ENCODE peak calls at places on chromosomes 2 and 18, in six cellular contexts. One of them, this sample, is unnamed.
A peak's percentile ranks its signal among the peaks of the same experiment; 100 is the strongest.

GRCh38 chr2:213640742-213641425 is 356.6 kb downstream of the SPAG16 start:
- DNase-seq in tibial nerve: no peak
- DNase-seq in heart left ventricle: no peak
- DNase-seq in left ventricle myocardium inferior: no peak
- DNase-seq in Caco-2: no peak
- DNase-seq in HAP-1: no peak
- DNase-seq in this sample: no peak

GRCh38 chr18:76756491-76757288 is 65.7 kb upstream of the ZNF236 start:
- DNase-seq in tibial nerve: no peak
- DNase-seq in heart left ventricle: no peak
- DNase-seq in left ventricle myocardium inferior: no peak
- DNase-seq in Caco-2: no peak
- DNase-seq in HAP-1: no peak
- DNase-seq in this sample: no peak

GRCh38 chr2:3287896-3288295 is 89.7 kb downstream of the EIPR1 start:
- DNase-seq in tibial nerve: no peak
- DNase-seq in heart left ventricle: no peak
- DNase-seq in left ventricle myocardium inferior: no peak
- DNase-seq in Caco-2: no peak
- DNase-seq in HAP-1: no peak
- DNase-seq in this sample: no peak

GRCh38 chr18:55381277-55381676 is 206.7 kb downstream of the TCF4 start:
- DNase-seq in tibial nerve: no peak
- DNase-seq in heart left ventricle: no peak
- DNase-seq in left ventricle myocardium inferior: no peak
- DNase-seq in Caco-2: no peak
- DNase-seq in HAP-1: no peak
- DNase-seq in this sample: no peak

GRCh38 chr18:78244779-78245178 is 734.8 kb upstream of the SALL3 start:
- DNase-seq in tibial nerve: no peak
- DNase-seq in heart left ventricle: no peak
- DNase-seq in left ventricle myocardium inferior: no peak
- DNase-seq in Caco-2: no peak
- DNase-seq in HAP-1: no peak
- DNase-seq in this sample: no peak

GRCh38 chr2:15939556-15939853 is 845 bp upstream of the MYCN start:
- DNase-seq in tibial nerve: no peak
- DNase-seq in heart left ventricle: peak; percentile 77
- DNase-seq in left ventricle myocardium inferior: peak; percentile 66
- DNase-seq in Caco-2: no peak
- DNase-seq in HAP-1: peak; percentile 82
- DNase-seq in this sample: no peak

GRCh38 chr2:232911712-232912277 is 41.7 kb downstream of the SNORC start:
- DNase-seq in tibial nerve: no peak
- DNase-seq in heart left ventricle: no peak
- DNase-seq in left ventricle myocardium inferior: no peak
- DNase-seq in Caco-2: no peak
- DNase-seq in HAP-1: no peak
- DNase-seq in this sample: no peak

GRCh38 chr2:194166818-194167217 is 1490.2 kb upstream of the SLC39A10 start:
- DNase-seq in tibial nerve: no peak
- DNase-seq in heart left ventricle: no peak
- DNase-seq in left ventricle myocardium inferior: no peak
- DNase-seq in Caco-2: peak; percentile 15
- DNase-seq in HAP-1: peak; percentile 51
- DNase-seq in this sample: no peak

GRCh38 chr2:195608768-195609454 is 48.1 kb upstream of the SLC39A10 start:
- DNase-seq in tibial nerve: no peak
- DNase-seq in heart left ventricle: no peak
- DNase-seq in left ventricle myocardium inferior: no peak
- DNase-seq in Caco-2: no peak
- DNase-seq in HAP-1: no peak
- DNase-seq in this sample: no peak

GRCh38 chr18:49055787-49056186 is 105.0 kb upstream of the SMAD7 start:
- DNase-seq in tibial nerve: peak; percentile 47
- DNase-seq in heart left ventricle: peak; percentile 72
- DNase-seq in left ventricle myocardium inferior: peak; percentile 65
- DNase-seq in Caco-2: no peak
- DNase-seq in HAP-1: no peak
- DNase-seq in this sample: no peak

GRCh38 chr2:85862426-85862825 is 26.4 kb downstream of the ST3GAL5 start:
- DNase-seq in tibial nerve: no peak
- DNase-seq in heart left ventricle: no peak
- DNase-seq in left ventricle myocardium inferior: no peak
- DNase-seq in Caco-2: no peak
- DNase-seq in HAP-1: no peak
- DNase-seq in this sample: no peak

GRCh38 chr2:224976629-224977525 is 65.4 kb downstream of the DOCK10 start:
- DNase-seq in tibial nerve: no peak
- DNase-seq in heart left ventricle: no peak
- DNase-seq in left ventricle myocardium inferior: no peak
- DNase-seq in Caco-2: no peak
- DNase-seq in HAP-1: no peak
- DNase-seq in this sample: no peak

GRCh38 chr2:56448403-56448998 is 264.7 kb downstream of the CCDC85A start:
- DNase-seq in tibial nerve: no peak
- DNase-seq in heart left ventricle: no peak
- DNase-seq in left ventricle myocardium inferior: no peak
- DNase-seq in Caco-2: no peak
- DNase-seq in HAP-1: no peak
- DNase-seq in this sample: no peak

GRCh38 chr2:8577573-8577972 is 104.3 kb upstream of the ID2 start:
- DNase-seq in tibial nerve: no peak
- DNase-seq in heart left ventricle: no peak
- DNase-seq in left ventricle myocardium inferior: no peak
- DNase-seq in Caco-2: no peak
- DNase-seq in HAP-1: no peak
- DNase-seq in this sample: no peak

GRCh38 chr2:97957432-97958183 is 38.1 kb downstream of the TMEM131 start:
- DNase-seq in tibial nerve: no peak
- DNase-seq in heart left ventricle: no peak
- DNase-seq in left ventricle myocardium inferior: no peak
- DNase-seq in Caco-2: peak; percentile 17
- DNase-seq in HAP-1: no peak
- DNase-seq in this sample: no peak

GRCh38 chr2:2293527-2294089 is 37.5 kb downstream of the MYT1L start:
- DNase-seq in tibial nerve: no peak
- DNase-seq in heart left ventricle: no peak
- DNase-seq in left ventricle myocardium inferior: no peak
- DNase-seq in Caco-2: no peak
- DNase-seq in HAP-1: no peak
- DNase-seq in this sample: no peak

GRCh38 chr18:27609221-27609620 is 424.1 kb upstream of the CHST9 start:
- DNase-seq in tibial nerve: no peak
- DNase-seq in heart left ventricle: no peak
- DNase-seq in left ventricle myocardium inferior: no peak
- DNase-seq in Caco-2: no peak
- DNase-seq in HAP-1: no peak
- DNase-seq in this sample: no peak

GRCh38 chr18:50080932-50081560 is 113.9 kb downstream of the MYO5B start:
- DNase-seq in tibial nerve: no peak
- DNase-seq in heart left ventricle: no peak
- DNase-seq in left ventricle myocardium inferior: no peak
- DNase-seq in Caco-2: no peak
- DNase-seq in HAP-1: no peak
- DNase-seq in this sample: no peak

GRCh38 chr2:148814143-148814852 is 60.7 kb upstream of the KIF5C start:
- DNase-seq in tibial nerve: no peak
- DNase-seq in heart left ventricle: no peak
- DNase-seq in left ventricle myocardium inferior: no peak
- DNase-seq in Caco-2: no peak
- DNase-seq in HAP-1: no peak
- DNase-seq in this sample: no peak

GRCh38 chr2:41610501-41611242 is 437.1 kb upstream of the PKDCC start:
- DNase-seq in tibial nerve: no peak
- DNase-seq in heart left ventricle: no peak
- DNase-seq in left ventricle myocardium inferior: no peak
- DNase-seq in Caco-2: no peak
- DNase-seq in HAP-1: no peak
- DNase-seq in this sample: no peak

GRCh38 chr18:60978338-60978737 is 354.9 kb upstream of the CDH20 start:
- DNase-seq in tibial nerve: no peak
- DNase-seq in heart left ventricle: no peak
- DNase-seq in left ventricle myocardium inferior: no peak
- DNase-seq in Caco-2: no peak
- DNase-seq in HAP-1: no peak
- DNase-seq in this sample: no peak

GRCh38 chr2:57882895-57883515 is 163.6 kb upstream of the VRK2 start:
- DNase-seq in tibial nerve: no peak
- DNase-seq in heart left ventricle: no peak
- DNase-seq in left ventricle myocardium inferior: no peak
- DNase-seq in Caco-2: no peak
- DNase-seq in HAP-1: no peak
- DNase-seq in this sample: no peak

GRCh38 chr2:232435375-232435648 is 20.6 kb upstream of the ALPI start:
- DNase-seq in tibial nerve: no peak
- DNase-seq in heart left ventricle: no peak
- DNase-seq in left ventricle myocardium inferior: no peak
- DNase-seq in Caco-2: no peak
- DNase-seq in HAP-1: no peak
- DNase-seq in this sample: no peak

GRCh38 chr2:197198890-197199289 is 111.7 kb downstream of the ANKRD44 start:
- DNase-seq in tibial nerve: no peak
- DNase-seq in heart left ventricle: peak; percentile 55
- DNase-seq in left ventricle myocardium inferior: peak; percentile 47
- DNase-seq in Caco-2: no peak
- DNase-seq in HAP-1: peak; percentile 60
- DNase-seq in this sample: peak; percentile 45

GRCh38 chr2:153232474-153232873 is 246.1 kb downstream of the RPRM start:
- DNase-seq in tibial nerve: no peak
- DNase-seq in heart left ventricle: no peak
- DNase-seq in left ventricle myocardium inferior: no peak
- DNase-seq in Caco-2: no peak
- DNase-seq in HAP-1: no peak
- DNase-seq in this sample: no peak

GRCh38 chr18:74577019-74577418 is 20.7 kb upstream of the ZNF407 start:
- DNase-seq in tibial nerve: no peak
- DNase-seq in heart left ventricle: no peak
- DNase-seq in left ventricle myocardium inferior: no peak
- DNase-seq in Caco-2: no peak
- DNase-seq in HAP-1: no peak
- DNase-seq in this sample: no peak

GRCh38 chr18:55781481-55781957 is 193.5 kb upstream of the TCF4 start:
- DNase-seq in tibial nerve: no peak
- DNase-seq in heart left ventricle: peak; percentile 39
- DNase-seq in left ventricle myocardium inferior: peak; percentile 35
- DNase-seq in Caco-2: peak; percentile 37
- DNase-seq in HAP-1: peak; percentile 64
- DNase-seq in this sample: no peak

GRCh38 chr2:45494275-45494977 is 116.6 kb downstream of the SRBD1 start:
- DNase-seq in tibial nerve: no peak
- DNase-seq in heart left ventricle: no peak
- DNase-seq in left ventricle myocardium inferior: no peak
- DNase-seq in Caco-2: peak; percentile 57
- DNase-seq in HAP-1: peak; percentile 27
- DNase-seq in this sample: no peak

DNA sequence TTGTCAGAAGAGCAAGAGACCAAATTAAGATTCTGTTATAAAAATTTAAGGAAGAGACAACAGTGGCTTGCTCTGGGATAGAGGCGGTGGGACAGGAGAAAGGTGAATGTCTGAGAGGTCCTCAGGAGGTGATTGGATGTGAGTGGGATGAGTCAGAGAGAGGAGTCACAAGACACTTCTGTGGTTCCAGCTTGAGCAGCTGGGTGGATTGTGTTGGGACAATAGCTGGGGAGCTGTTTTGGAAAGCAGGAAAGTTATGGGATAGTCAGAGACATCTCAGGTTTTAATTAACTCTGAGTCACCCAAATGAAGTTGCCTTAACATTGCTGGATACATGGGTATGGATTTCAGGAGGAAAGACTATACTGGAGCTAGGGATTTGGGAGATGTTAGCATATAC is 218.0 kb upstream of the TRIB2 start:
- DNase-seq in tibial nerve: no peak
- DNase-seq in heart left ventricle: no peak
- DNase-seq in left ventricle myocardium inferior: no peak
- DNase-seq in Caco-2: no peak
- DNase-seq in HAP-1: no peak
- DNase-seq in this sample: no peak
- H3K36me3 ChIP-seq in tibial nerve: no peaks in the 10 kb centered on the region
- H3K36me3 ChIP-seq in heart left ventricle: no peaks in the 10 kb centered on the region
- H3K36me3 ChIP-seq in left ventricle myocardium inferior: no peaks in the 10 kb centered on the region
- H3K36me3 ChIP-seq in Caco-2: no peaks in the 10 kb centered on the region
- H3K36me3 ChIP-seq in HAP-1: no peaks in the 10 kb centered on the region
- H3K36me3 ChIP-seq in this sample: no peaks in the 10 kb centered on the region

GRCh38 chr2:237222683-237223082 is 137.0 kb downstream of the COPS8 start:
- DNase-seq in tibial nerve: no peak
- DNase-seq in heart left ventricle: no peak
- DNase-seq in left ventricle myocardium inferior: no peak
- DNase-seq in Caco-2: no peak
- DNase-seq in HAP-1: no peak
- DNase-seq in this sample: no peak
- H3K4me1 ChIP-seq in tibial nerve: peaks cover 8% of the 10 kb centered on the region
- H3K4me1 ChIP-seq in heart left ventricle: peaks cover 24% of the 10 kb centered on the region
- H3K4me1 ChIP-seq in left ventricle myocardium inferior: peaks cover 15% of the 10 kb centered on the region
- H3K4me1 ChIP-seq in Caco-2: no peaks in the 10 kb centered on the region
- H3K4me1 ChIP-seq in HAP-1: no peaks in the 10 kb centered on the region
- H3K4me1 ChIP-seq in this sample: no peaks in the 10 kb centered on the region

GRCh38 chr2:47161475-47161874 is 6.4 kb upstream of the STPG4 start:
- DNase-seq in tibial nerve: no peak
- DNase-seq in heart left ventricle: no peak
- DNase-seq in left ventricle myocardium inferior: no peak
- DNase-seq in Caco-2: no peak
- DNase-seq in HAP-1: no peak
- DNase-seq in this sample: no peak
- H3K36me3 ChIP-seq in tibial nerve: peaks cover 73% of the 10 kb centered on the region
- H3K36me3 ChIP-seq in heart left ventricle: peaks cover 90% of the 10 kb centered on the region
- H3K36me3 ChIP-seq in left ventricle myocardium inferior: peaks cover 72% of the 10 kb centered on the region
- H3K36me3 ChIP-seq in Caco-2: peaks cover 3% of the 10 kb centered on the region
- H3K36me3 ChIP-seq in HAP-1: peaks cover 74% of the 10 kb centered on the region
- H3K36me3 ChIP-seq in this sample: no peaks in the 10 kb centered on the region

GRCh38 chr2:64976276-64976675 is 12.9 kb upstream of the SLC1A4 start:
- DNase-seq in tibial nerve: no peak
- DNase-seq in heart left ventricle: no peak
- DNase-seq in left ventricle myocardium inferior: no peak
- DNase-seq in Caco-2: no peak
- DNase-seq in HAP-1: no peak
- DNase-seq in this sample: no peak
- H3K4me1 ChIP-seq in tibial nerve: peaks cover 4% of the 10 kb centered on the region
- H3K4me1 ChIP-seq in heart left ventricle: peaks cover 10% of the 10 kb centered on the region
- H3K4me1 ChIP-seq in left ventricle myocardium inferior: peaks cover 42% of the 10 kb centered on the region
- H3K4me1 ChIP-seq in Caco-2: no peaks in the 10 kb centered on the region
- H3K4me1 ChIP-seq in HAP-1: no peaks in the 10 kb centered on the region
- H3K4me1 ChIP-seq in this sample: peaks cover 8% of the 10 kb centered on the region

GRCh38 chr2:112658820-112659667 is 13.3 kb downstream of the SLC20A1 start:
- DNase-seq in tibial nerve: no peak
- DNase-seq in heart left ventricle: no peak
- DNase-seq in left ventricle myocardium inferior: no peak
- DNase-seq in Caco-2: no peak
- DNase-seq in HAP-1: no peak
- DNase-seq in this sample: no peak
- H3K36me3 ChIP-seq in tibial nerve: peaks cover 98% of the 10 kb centered on the region
- H3K36me3 ChIP-seq in heart left ventricle: peaks cover 100% of the 10 kb centered on the region
- H3K36me3 ChIP-seq in left ventricle myocardium inferior: peaks cover 90% of the 10 kb centered on the region
- H3K36me3 ChIP-seq in Caco-2: peaks cover 10% of the 10 kb centered on the region
- H3K36me3 ChIP-seq in HAP-1: peaks cover 93% of the 10 kb centered on the region
- H3K36me3 ChIP-seq in this sample: peaks cover 15% of the 10 kb centered on the region

This sample was measured in esophagus squamous epithelium.